ENCODE peak calls at places on chromosome 18, in eight cellular contexts. M is heart left ventricle, Z is neural crest cell, W is stomach, N is nephron progenitor cell, E is tibial nerve, H is mucosa of descending colon, B is psoas muscle. T is an unnamed sample.

GRCh38 chr18:42404151-42404550 is 449.1 kb downstream of the PIK3C3 start:
- DNase-seq in M (no peak), Z (no peak), W (no peak), N (no peak), E (no peak), H (no peak), B (no peak), T (no peak)

GRCh38 chr18:22813648-22814328 is 119.3 kb upstream of the RBBP8 start:
- DNase-seq in M (no peak), Z (no peak), W (no peak), N (no peak), E (no peak), H (peak; percentile 34), B (no peak), T (peak; percentile 5)

GRCh38 chr18:62841405-62841804 is 126.1 kb downstream of the PHLPP1 start:
- DNase-seq in M (no peak), Z (no peak), W (no peak), N (no peak), E (no peak), H (no peak), B (no peak), T (no peak)

GRCh38 chr18:68215931-68216330 is 499.0 kb downstream of the TMX3 start:
- DNase-seq in M (no peak), Z (no peak), W (no peak), N (no peak), E (no peak), H (no peak), B (no peak), T (no peak)

GRCh38 chr18:13872373-13872772 is 43.0 kb downstream of the MC2R start:
- DNase-seq in M (no peak), Z (no peak), W (no peak), N (no peak), E (no peak), H (no peak), B (no peak), T (no peak)

GRCh38 chr18:3456686-3457069 is 6.7 kb downstream of the TGIF1 start:
- DNase-seq in M (no peak), Z (no peak), W (no peak), N (no peak), E (no peak), H (peak; percentile 47), B (no peak), T (no peak)

GRCh38 chr18:80200171-80200931 is 47.0 kb downstream of the PARD6G start:
- DNase-seq in M (no peak), Z (peak; percentile 18), W (no peak), N (no peak), E (no peak), H (no peak), B (no peak), T (no peak)

GRCh38 chr18:38025433-38026038 is 459.9 kb upstream of the CELF4 start:
- DNase-seq in M (no peak), Z (no peak), W (no peak), N (no peak), E (no peak), H (no peak), B (no peak), T (no peak)

GRCh38 chr18:59150236-59150635 is 10.6 kb downstream of the SEC11C start:
- DNase-seq in M (no peak), Z (no peak), W (no peak), N (no peak), E (no peak), H (no peak), B (no peak), T (no peak)

GRCh38 chr18:8298186-8298585 is 311.1 kb upstream of the RAB12 start:
- DNase-seq in M (no peak), Z (no peak), W (no peak), N (no peak), E (no peak), H (no peak), B (no peak), T (no peak)

GRCh38 chr18:8701546-8702118 is 3.7 kb upstream of the MTCL1 start:
- DNase-seq in M (no peak), Z (no peak), W (no peak), N (no peak), E (no peak), H (no peak), B (no peak), T (no peak)

GRCh38 chr18:28045176-28045810 is 131.6 kb downstream of the CDH2 start:
- DNase-seq in M (no peak), Z (no peak), W (no peak), N (no peak), E (no peak), H (no peak), B (no peak), T (no peak)

DNA sequence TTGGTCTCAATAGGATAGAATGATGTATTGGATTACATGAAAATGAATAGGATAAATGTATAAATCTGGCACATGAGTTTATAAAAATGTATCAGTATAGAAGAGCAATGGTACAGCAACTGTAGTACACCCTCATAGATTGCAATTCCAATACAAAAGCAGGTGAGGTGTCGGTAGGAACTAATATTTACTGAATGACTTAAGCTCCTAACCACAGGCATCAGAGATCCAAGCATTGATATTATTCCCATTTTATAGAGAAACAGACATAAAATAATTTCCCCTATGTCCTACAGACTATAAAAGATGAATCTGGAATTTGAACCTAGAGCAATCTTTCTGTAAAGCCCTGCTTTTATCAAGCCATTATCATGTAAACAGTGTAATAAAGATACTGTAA is 227.4 kb downstream of the MBD2 start:
- DNase-seq in M (no peak), Z (no peak), W (no peak), N (no peak), E (no peak), H (no peak), B (no peak), T (no peak)
- TF ChIP-seq CTCF in M (no peak), Z (no peak), W (no peak), N (no peak), E (no peak), H (no peak), B (no peak), T (no peak)

GRCh38 chr18:21242141-21243040 is at the start of gene GREB1L:
- DNase-seq in M (peak; percentile 70), Z (peak; percentile 70), W (peak; percentile 63), N (peak; percentile 85), E (no peak), H (peak; percentile 36), B (peak; percentile 79), T (peak; percentile 38)
- TF ChIP-seq CTCF in M (peak; percentile 30), Z (peak; percentile 52), W (no peak), N (no peak), E (no peak), H (no peak), B (peak; percentile 29), T (peak; percentile 13)

GRCh38 chr18:74495581-74496507 is at the start of gene CNDP2:
- DNase-seq in M (peak; percentile 100), Z (peak; percentile 99), W (peak; percentile 100), N (peak; percentile 100), E (peak; percentile 100), H (peak; percentile 100), B (peak; percentile 100), T (peak; percentile 100)

GRCh38 chr18:74497308-74497640 is 1.1 kb downstream of the CNDP2 start:
- DNase-seq in M (no peak), Z (no peak), W (no peak), N (no peak), E (no peak), H (no peak), B (no peak), T (peak; percentile 23)

GRCh38 chr18:74497778-74498177 is 1.6 kb downstream of the CNDP2 start:
- DNase-seq in M (no peak), Z (no peak), W (no peak), N (no peak), E (no peak), H (no peak), B (no peak), T (no peak)

GRCh38 chr18:74494514-74494913 is 1.6 kb upstream of the CNDP2 start:
- DNase-seq in M (no peak), Z (no peak), W (no peak), N (no peak), E (no peak), H (no peak), B (no peak), T (no peak)

DNA sequence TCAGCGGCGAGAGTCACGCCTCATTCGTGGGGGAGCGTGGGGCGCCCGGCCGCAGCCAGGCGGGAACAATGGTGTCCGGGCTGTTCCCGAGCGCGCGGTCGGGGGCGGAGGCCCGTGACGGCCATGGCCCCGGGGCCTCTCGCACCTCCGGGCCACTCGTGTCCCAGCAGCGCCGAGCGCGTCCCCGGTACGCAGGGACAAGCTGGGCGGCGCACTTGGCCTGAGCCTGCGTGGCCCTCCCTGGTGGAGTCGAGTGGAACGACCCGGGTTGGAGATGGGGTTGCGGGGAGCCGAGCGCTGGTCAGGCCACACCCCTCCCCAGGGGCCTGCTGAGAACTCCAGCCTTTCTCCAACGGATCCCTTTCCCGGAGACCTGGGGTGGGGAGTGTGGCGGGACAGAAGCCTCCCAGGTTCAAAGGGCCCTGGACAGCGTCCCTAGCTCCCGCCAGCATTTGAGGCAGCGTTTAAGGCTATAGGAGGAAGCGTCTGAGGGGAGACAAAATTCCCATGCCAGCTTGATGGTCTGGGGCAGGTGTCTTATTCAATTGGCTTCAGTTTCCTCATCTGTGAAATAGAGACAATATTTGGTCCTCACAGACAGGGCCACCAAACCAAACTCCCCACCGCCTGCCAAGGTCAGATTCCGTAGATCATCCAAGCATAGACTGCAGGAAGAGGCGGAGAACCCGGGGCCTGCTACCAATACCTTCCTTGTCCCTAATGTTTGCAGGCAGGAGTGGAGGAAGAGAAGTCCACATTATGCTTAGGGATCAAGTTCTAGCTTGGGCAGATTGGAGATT is 545 bp downstream of the CNDP2 start:
- DNase-seq in M (peak; percentile 82), Z (peak; percentile 53), W (peak; percentile 69), N (peak; percentile 71), E (peak; percentile 13), H (peak; percentile 65), B (peak; percentile 83), T (peak; percentile 52)
- TF ChIP-seq CTCF in M (no peak), Z (peak; percentile 43), W (no peak), N (no peak), E (no peak), H (no peak), B (peak; percentile 26), T (no peak)

DNA sequence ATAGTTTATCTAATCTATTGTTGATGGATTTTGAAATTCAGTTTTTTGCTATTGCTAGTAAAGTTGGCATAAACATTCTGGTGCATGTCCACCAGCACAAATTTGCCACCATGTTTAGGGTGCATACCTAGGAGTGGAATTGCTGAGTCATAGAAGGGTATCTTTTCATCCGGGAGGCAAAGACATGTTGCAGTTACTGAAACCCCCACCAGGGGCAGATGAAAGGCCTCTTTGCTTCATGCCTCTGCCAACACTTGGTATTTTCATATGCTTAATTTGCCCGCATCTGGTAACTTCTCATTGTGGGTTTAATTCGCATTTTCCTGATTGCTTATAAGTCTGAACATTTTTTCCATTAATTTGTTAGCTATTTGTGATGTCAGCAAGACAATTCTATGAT is 8.2 kb downstream of the DCC start:
- DNase-seq in M (no peak), Z (no peak), W (no peak), N (no peak), E (no peak), H (no peak), B (no peak), T (peak; percentile 39)
- TF ChIP-seq CTCF in M (no peak), Z (peak; percentile 59), W (no peak), N (peak; percentile 41), E (no peak), H (no peak), B (no peak), T (no peak)